ENCODE peak calls at places on chromosome 4, in nine cellular contexts. L is GM20000, Z is glutamatergic neuron, F is neural crest cell, B is astrocyte, M is MCF 10A, E is neural progenitor cell, P is type B pancreatic cell, C is left lung. R is an unnamed sample.

GRCh38 chr4:169098054-169098896 is 88.2 kb upstream of the CBR4 start:
- DNase-seq in P (no peak), F (no peak), E (no peak), B (peak; percentile 56), L (peak; percentile 33), Z (no peak), M (no peak), C (no peak), R (no peak)

GRCh38 chr4:64940698-64941097 is 531.4 kb upstream of the TECRL start:
- DNase-seq in B (peak; percentile 86), P (no peak), F (no peak), L (no peak), Z (no peak), E (no peak), C (no peak), M (peak; percentile 75), R (no peak)

GRCh38 chr4:179989975-179990374 is 2253.2 kb upstream of the TENM3 start:
- DNase-seq in L (no peak), E (no peak), Z (no peak), F (no peak), M (no peak), P (no peak), C (no peak), B (no peak), R (no peak)

GRCh38 chr4:13942936-13943335 is 315.4 kb upstream of the BOD1L1 start:
- DNase-seq in Z (no peak), M (no peak), L (no peak), F (no peak), P (no peak), B (no peak), E (no peak), C (no peak), R (no peak)

GRCh38 chr4:109510687-109511086 is 49.4 kb upstream of the MCUB start:
- DNase-seq in C (no peak), L (no peak), B (no peak), Z (no peak), M (no peak), E (no peak), P (no peak), F (no peak), R (no peak)

GRCh38 chr4:55706526-55706925 is 70.4 kb upstream of the NMU start:
- DNase-seq in B (no peak), C (no peak), L (no peak), P (no peak), M (no peak), F (no peak), E (no peak), Z (no peak), R (no peak)

GRCh38 chr4:54498661-54499111 is 159.1 kb upstream of the KIT start:
- DNase-seq in M (peak; percentile 86), C (no peak), B (peak; percentile 36), P (no peak), E (peak; percentile 20), Z (no peak), F (no peak), L (no peak), R (peak; percentile 4)

GRCh38 chr4:5391492-5391891 is 316.9 kb downstream of the EVC2 start:
- DNase-seq in M (no peak), E (no peak), F (no peak), B (no peak), Z (no peak), P (no peak), C (no peak), L (no peak), R (no peak)

GRCh38 chr4:93775551-93775950 is 53.0 kb upstream of the ATOH1 start:
- DNase-seq in F (no peak), C (no peak), M (no peak), E (no peak), B (no peak), Z (no peak), P (no peak), L (no peak), R (no peak)

GRCh38 chr4:71187399-71188196 is 151.2 kb upstream of the SLC4A4 start:
- DNase-seq in L (no peak), C (peak; percentile 45), M (no peak), Z (peak; percentile 34), E (peak; percentile 68), B (peak; percentile 51), P (peak; percentile 71), F (no peak), R (peak; percentile 46)

GRCh38 chr4:145937990-145938611 is 522 bp downstream of the ZNF827 start:
- DNase-seq in C (no peak), Z (no peak), L (peak; percentile 70), B (peak; percentile 26), F (peak; percentile 3), P (no peak), E (peak; percentile 60), M (peak; percentile 50), R (peak; percentile 27)

GRCh38 chr4:65552071-65552470 is 118.2 kb downstream of the EPHA5 start:
- DNase-seq in Z (no peak), M (no peak), F (no peak), L (no peak), P (no peak), C (no peak), B (no peak), E (peak; percentile 5), R (no peak)

GRCh38 chr4:1625600-1626138 is 58.4 kb downstream of the FAM53A start:
- DNase-seq in E (no peak), F (no peak), L (no peak), Z (no peak), B (no peak), M (no peak), P (no peak), C (no peak), R (no peak)

GRCh38 chr4:161714928-161715327 is 448.9 kb downstream of the FSTL5 start:
- DNase-seq in Z (no peak), F (no peak), M (no peak), L (no peak), C (no peak), E (no peak), P (no peak), B (peak; percentile 10), R (no peak)

GRCh38 chr4:56505269-56506109 is at the start of gene ARL9:
- DNase-seq in E (peak; percentile 80), L (peak; percentile 52), C (peak; percentile 55), Z (peak; percentile 56), F (peak; percentile 33), P (no peak), B (peak; percentile 46), M (peak; percentile 44), R (peak; percentile 69)

GRCh38 chr4:5051210-5051691 is at the start of gene STK32B:
- DNase-seq in E (peak; percentile 88), B (peak; percentile 75), C (peak; percentile 71), M (peak; percentile 45), Z (peak; percentile 78), P (peak; percentile 76), L (peak; percentile 46), F (peak; percentile 60), R (peak; percentile 77)

GRCh38 chr4:123505457-123506310 is 109.1 kb downstream of the SPRY1 start:
- DNase-seq in L (peak; percentile 31), M (no peak), B (peak; percentile 68), P (peak; percentile 83), Z (peak; percentile 71), E (peak; percentile 90), F (peak; percentile 87), C (peak; percentile 59), R (peak; percentile 82)

GRCh38 chr4:38861791-38862190 is 5.2 kb upstream of the TLR6 start:
- DNase-seq in C (no peak), M (no peak), F (no peak), E (no peak), B (no peak), P (no peak), Z (no peak), L (no peak), R (no peak)

GRCh38 chr4:165489786-165490185 is 111.0 kb downstream of the CPE start:
- DNase-seq in C (no peak), P (no peak), M (peak; percentile 87), F (no peak), L (no peak), E (no peak), B (peak; percentile 10), Z (no peak), R (no peak)
- TF ChIP-seq CTCF in C (no peak), P (no peak), M (no peak), F (no peak), L (no peak), E (no peak), B (no peak), Z (no peak), R (no peak)

GRCh38 chr4:133584714-133585113 is 435.6 kb downstream of the PCDH10 start:
- DNase-seq in L (no peak), M (no peak), C (no peak), P (no peak), Z (no peak), E (no peak), B (no peak), F (no peak), R (no peak)
- TF ChIP-seq CTCF in L (no peak), M (no peak), C (no peak), P (no peak), Z (no peak), E (peak; percentile 14), B (no peak), F (no peak), R (no peak)

GRCh38 chr4:107987916-107988762 is 1.6 kb upstream of the HADH start:
- DNase-seq in C (no peak), L (no peak), M (no peak), B (no peak), E (no peak), F (no peak), P (no peak), Z (no peak), R (no peak)

GRCh38 chr4:107991945-107992625 is 2.4 kb downstream of the HADH start:
- DNase-seq in L (peak; percentile 30), B (peak; percentile 18), E (no peak), M (peak; percentile 53), F (no peak), P (no peak), Z (no peak), C (no peak), R (no peak)

GRCh38 chr4:107989162-107989536 is 540 bp upstream of the HADH start:
- DNase-seq in F (no peak), M (no peak), Z (no peak), P (no peak), C (no peak), B (no peak), E (no peak), L (no peak), R (no peak)

GRCh38 chr4:107988763-107989035 is 990 bp upstream of the HADH start:
- DNase-seq in Z (no peak), F (no peak), C (no peak), B (no peak), E (no peak), P (no peak), M (no peak), L (no peak), R (no peak)

GRCh38 chr4:107989537-107990386 is at the start of gene HADH:
- DNase-seq in C (peak; percentile 94), B (peak; percentile 78), M (peak; percentile 91), F (peak; percentile 80), P (peak; percentile 95), E (peak; percentile 96), Z (peak; percentile 94), L (peak; percentile 96), R (peak; percentile 96)
- TF ChIP-seq CTCF in C (no peak), B (no peak), M (no peak), F (no peak), P (no peak), E (no peak), Z (no peak), L (no peak), R (no peak)

DNA sequence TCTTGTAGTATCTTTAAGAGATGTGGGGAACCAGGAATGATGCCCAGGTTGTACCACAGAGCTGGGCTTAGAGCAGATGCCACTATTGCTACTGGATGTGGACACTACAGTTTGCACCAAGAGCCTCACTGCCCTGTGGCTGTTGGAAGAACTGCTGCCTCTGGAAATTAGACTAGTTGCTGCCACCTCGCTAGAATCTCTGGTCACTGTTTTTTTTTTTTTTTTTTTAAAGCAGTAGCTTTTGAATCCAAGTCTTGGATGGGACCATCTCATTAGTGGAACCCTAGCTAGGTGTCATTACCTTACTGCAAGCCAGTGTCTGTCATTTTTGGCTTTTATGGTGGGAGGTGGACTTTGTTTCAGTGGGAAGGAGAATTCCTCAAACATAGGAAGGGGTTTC is 105.5 kb downstream of the ARHGAP10 start:
- DNase-seq in L (no peak), Z (no peak), F (no peak), E (peak; percentile 31), C (no peak), M (peak; percentile 51), P (no peak), B (no peak), R (no peak)
- TF ChIP-seq CTCF in L (no peak), Z (no peak), F (peak; percentile 26), E (peak; percentile 17), C (no peak), M (peak; percentile 9), P (peak; percentile 39), B (no peak), R (no peak)